ENCODE peak calls at places on chromosomes 11 and 22, in ten cellular contexts. J is cardiac fibroblast; A is right lobe of liver; X is OCI-LY7; U is CD8-positive, alpha-beta T cell; T is coronary artery; Q is fibroblast of mammary gland; M is foreskin fibroblast; Y is stomach; P is cardiac muscle cell. D is an unnamed sample.

GRCh38 chr11:134664863-134665535 is 253.0 kb upstream of the B3GAT1 start:
- DNase-seq in J (no peak), A (no peak), X (no peak), U (no peak), T (peak), Q (no peak), M (no peak), Y (peak), P (no peak), D (no peak)

GRCh38 chr11:72024073-72024749 is 25.5 kb downstream of the IL18BP start:
- DNase-seq in J (no peak), A (no peak), X (no peak), U (no peak), T (no peak), Q (no peak), M (no peak), Y (no peak), P (no peak), D (no peak)

GRCh38 chr22:38707346-38707745 is 1.6 kb downstream of the GTPBP1 start:
- DNase-seq in J (peak), A (no peak), X (no peak), U (no peak), T (no peak), Q (peak), M (no peak), Y (no peak), P (no peak), D (peak)

GRCh38 chr11:8698917-8699441 is 16.4 kb downstream of the RPL27A start:
- DNase-seq in J (no peak), A (no peak), X (no peak), U (no peak), T (no peak), Q (no peak), M (no peak), Y (no peak), P (no peak), D (no peak)

GRCh38 chr22:43546186-43546585 is 134.4 kb downstream of the MPPED1 start:
- DNase-seq in J (no peak), A (no peak), X (no peak), U (no peak), T (no peak), Q (no peak), M (no peak), Y (no peak), P (no peak), D (no peak)

GRCh38 chr11:75342966-75343870 is 8.2 kb downstream of the ARRB1 start:
- DNase-seq in J (no peak), A (peak), X (no peak), U (no peak), T (peak), Q (peak), M (no peak), Y (peak), P (no peak), D (no peak)

GRCh38 chr22:47201186-47201995 is 438.9 kb downstream of the TBC1D22A start:
- DNase-seq in J (no peak), A (peak), X (no peak), U (no peak), T (peak), Q (no peak), M (no peak), Y (peak), P (no peak), D (no peak)

GRCh38 chr11:93608280-93608862 is 53.1 kb upstream of the CEP295 start:
- DNase-seq in J (no peak), A (no peak), X (no peak), U (no peak), T (no peak), Q (no peak), M (no peak), Y (no peak), P (no peak), D (no peak)

GRCh38 chr11:130606781-130607511 is 158.5 kb downstream of the ADAMTS15 start:
- DNase-seq in J (no peak), A (no peak), X (no peak), U (no peak), T (peak), Q (peak), M (peak), Y (no peak), P (no peak), D (no peak)

GRCh38 chr22:40326905-40327735 is 19.2 kb upstream of the ADSL start:
- DNase-seq in J (peak), A (no peak), X (no peak), U (no peak), T (no peak), Q (peak), M (no peak), Y (no peak), P (no peak), D (no peak)

GRCh38 chr22:31286360-31287255 is 5.7 kb downstream of the PIK3IP1 start:
- DNase-seq in J (peak), A (no peak), X (peak), U (peak), T (no peak), Q (no peak), M (no peak), Y (no peak), P (peak), D (no peak)

GRCh38 chr22:38135133-38135706 is 24.7 kb upstream of the BAIAP2L2 start:
- DNase-seq in J (peak), A (no peak), X (no peak), U (no peak), T (no peak), Q (peak), M (peak), Y (no peak), P (no peak), D (peak)

GRCh38 chr22:32204211-32204855 is 540 bp downstream of the RFPL2 start:
- DNase-seq in J (no peak), A (no peak), X (no peak), U (no peak), T (no peak), Q (no peak), M (no peak), Y (no peak), P (peak), D (no peak)

GRCh38 chr11:44607987-44608386 is 42.5 kb downstream of the CD82 start:
- DNase-seq in J (peak), A (no peak), X (no peak), U (no peak), T (no peak), Q (peak), M (no peak), Y (no peak), P (no peak), D (peak)

GRCh38 chr22:21032843-21033688 is 705 bp upstream of the SLC7A4 start:
- DNase-seq in J (no peak), A (no peak), X (no peak), U (no peak), T (no peak), Q (no peak), M (no peak), Y (no peak), P (no peak), D (no peak)

GRCh38 chr11:121586727-121587126 is 134.0 kb upstream of the SORL1-AS1 start:
- DNase-seq in J (no peak), A (no peak), X (no peak), U (no peak), T (no peak), Q (no peak), M (no peak), Y (no peak), P (no peak), D (no peak)

GRCh38 chr22:22552630-22553029 is 6.4 kb downstream of the PRAME start:
- DNase-seq in J (no peak), A (no peak), X (peak), U (no peak), T (no peak), Q (no peak), M (no peak), Y (no peak), P (no peak), D (no peak)

GRCh38 chr11:15104166-15104565 is 10.6 kb upstream of the INSC start:
- DNase-seq in J (peak), A (no peak), X (no peak), U (no peak), T (no peak), Q (peak), M (no peak), Y (no peak), P (no peak), D (no peak)
- TF ChIP-seq CTCF in J (no peak), A (no peak), X (no peak), U (no peak), T (no peak), Q (no peak), M (no peak), Y (no peak), P (no peak), D (no peak)

DNA sequence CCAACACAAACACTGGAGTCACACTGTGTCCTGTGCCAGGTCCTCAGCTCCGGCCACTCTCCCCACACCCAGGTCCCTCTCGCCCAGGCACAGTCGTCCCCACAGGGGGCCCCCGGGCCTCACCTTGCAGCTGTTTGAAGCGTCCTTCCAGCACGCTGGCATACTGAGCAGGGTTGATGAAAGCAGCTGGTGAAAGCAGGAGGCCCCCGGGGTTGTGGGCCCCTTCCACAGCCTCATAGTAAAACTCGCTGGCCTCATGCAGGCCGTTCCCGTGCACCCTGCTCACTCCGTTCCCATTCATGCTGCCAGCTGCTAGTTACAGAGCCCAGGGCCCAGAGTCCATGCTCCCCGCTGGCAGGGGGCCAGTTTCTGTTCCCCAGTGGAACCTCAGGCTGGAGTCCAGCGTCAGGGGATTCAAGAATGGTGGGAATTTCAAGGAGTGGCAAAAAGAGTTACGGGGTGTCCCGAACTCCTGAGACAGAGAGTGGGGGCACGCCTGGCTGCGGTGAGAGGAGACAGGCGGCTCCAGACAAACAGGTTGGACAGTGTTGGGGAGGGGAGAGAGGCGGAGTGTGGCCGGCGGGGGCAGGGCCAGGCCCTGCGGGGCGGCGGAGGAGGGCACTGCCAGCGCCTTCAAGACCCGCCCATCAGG is 10.6 kb downstream of the SPTBN2 start:
- DNase-seq in J (no peak), A (peak), X (no peak), U (no peak), T (no peak), Q (no peak), M (no peak), Y (peak), P (peak), D (no peak)
- H3K4me3 ChIP-seq in J (no peak), A (peak), X (no peak), U (no peak), T (no peak), Q (no peak), M (no peak), Y (peak), P (no peak), D (no peak)

DNA sequence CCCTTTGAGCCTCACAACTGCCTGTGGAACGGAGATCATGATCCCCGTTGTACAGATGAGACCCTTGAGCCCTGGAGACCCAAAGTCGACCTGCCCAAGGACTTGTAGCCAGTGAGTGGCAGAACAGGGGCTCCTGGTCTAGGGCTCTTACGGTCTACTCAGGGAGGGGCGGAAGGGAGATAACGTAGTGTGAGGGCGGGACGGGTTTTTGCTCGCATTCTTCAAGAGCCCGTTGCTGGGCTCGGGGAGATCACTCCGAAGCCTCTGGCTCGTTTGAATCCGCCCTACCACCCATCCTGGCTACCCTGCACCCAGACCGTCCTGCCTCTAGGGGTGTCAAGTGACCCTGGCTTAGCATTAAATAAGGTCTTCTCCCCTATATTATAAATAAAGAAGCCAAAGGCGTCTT is 637 bp downstream of the CRY2 start:
- DNase-seq in J (peak), A (peak), X (peak), U (peak), T (no peak), Q (peak), M (peak), Y (peak), P (peak), D (no peak)
- TF ChIP-seq CTCF in J (peak), A (no peak), X (peak), U (no peak), T (no peak), Q (peak), M (no peak), Y (no peak), P (peak), D (peak)

DNA sequence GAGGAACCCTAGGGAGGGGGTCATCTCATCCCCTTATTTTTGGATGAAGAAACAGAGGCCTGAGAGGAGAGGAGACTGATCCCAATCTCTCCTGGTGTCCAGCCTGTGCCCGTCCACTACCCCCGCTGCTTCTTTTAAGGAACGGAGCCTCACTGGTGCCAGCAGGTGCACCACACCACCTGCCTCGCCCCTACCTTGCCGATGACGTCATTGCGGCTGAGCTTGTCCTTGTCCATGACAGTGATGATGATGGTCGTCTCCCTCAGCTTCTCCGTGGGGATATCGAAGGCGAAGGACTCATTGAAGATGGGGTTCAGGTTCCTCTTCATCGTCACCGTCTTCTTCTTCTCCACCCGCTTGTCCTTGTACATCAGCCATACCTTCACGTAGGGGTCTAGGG is 14.3 kb downstream of the LRRC10B start:
- DNase-seq in J (no peak), A (no peak), X (no peak), U (no peak), T (no peak), Q (no peak), M (no peak), Y (no peak), P (no peak), D (no peak)
- H3K4me3 ChIP-seq in J (no peak), A (no peak), X (no peak), U (no peak), T (no peak), Q (no peak), M (no peak), Y (no peak), P (no peak), D (no peak)

DNA sequence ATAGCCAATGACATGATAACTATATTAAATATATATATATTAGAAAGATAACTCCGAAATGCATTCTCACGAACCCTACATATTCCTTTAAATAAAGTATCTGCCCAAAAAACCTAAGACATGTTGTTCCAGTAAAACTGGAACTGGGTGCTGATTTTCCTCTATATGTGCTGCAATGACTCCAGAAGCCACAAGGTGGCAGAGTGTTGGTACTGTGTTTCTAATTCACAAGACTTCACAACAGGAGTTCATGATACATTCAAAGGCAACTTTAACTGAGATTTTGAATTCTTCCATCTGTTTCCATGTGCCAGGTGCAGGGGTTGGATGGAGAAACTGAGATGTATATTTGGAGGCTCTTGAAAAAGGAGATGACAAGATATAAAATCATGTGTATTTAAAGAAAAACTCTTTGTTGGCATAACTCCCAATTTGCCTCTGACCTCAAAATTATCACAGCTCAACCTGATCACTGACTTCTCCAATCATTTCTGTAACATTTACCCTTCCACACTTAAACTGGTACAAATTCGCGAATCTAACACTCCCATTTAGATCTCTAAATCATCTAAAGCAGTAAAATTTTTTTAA is 1098.6 kb upstream of the CCDC90B start:
- DNase-seq in J (peak), A (no peak), X (peak), U (peak), T (no peak), Q (peak), M (peak), Y (peak), P (peak), D (peak)
- TF ChIP-seq CTCF in J (peak), A (peak), X (peak), U (peak), T (peak), Q (peak), M (peak), Y (peak), P (peak), D (peak)

GRCh38 chr11:27697679-27698275 is 2.5 kb downstream of the BDNF start:
- DNase-seq in J (peak), A (no peak), X (no peak), U (no peak), T (no peak), Q (no peak), M (no peak), Y (no peak), P (no peak), D (no peak)

GRCh38 chr11:27696961-27697360 is 3.3 kb downstream of the BDNF start:
- DNase-seq in J (peak), A (no peak), X (no peak), U (no peak), T (no peak), Q (no peak), M (no peak), Y (no peak), P (no peak), D (no peak)

GRCh38 chr11:27696112-27696511 is 4.1 kb downstream of the BDNF start:
- DNase-seq in J (peak), A (no peak), X (no peak), U (no peak), T (no peak), Q (no peak), M (no peak), Y (no peak), P (no peak), D (no peak)

GRCh38 chr11:27693398-27693797 is 6.9 kb downstream of the BDNF start:
- DNase-seq in J (peak), A (no peak), X (no peak), U (no peak), T (no peak), Q (no peak), M (no peak), Y (no peak), P (no peak), D (no peak)

DNA sequence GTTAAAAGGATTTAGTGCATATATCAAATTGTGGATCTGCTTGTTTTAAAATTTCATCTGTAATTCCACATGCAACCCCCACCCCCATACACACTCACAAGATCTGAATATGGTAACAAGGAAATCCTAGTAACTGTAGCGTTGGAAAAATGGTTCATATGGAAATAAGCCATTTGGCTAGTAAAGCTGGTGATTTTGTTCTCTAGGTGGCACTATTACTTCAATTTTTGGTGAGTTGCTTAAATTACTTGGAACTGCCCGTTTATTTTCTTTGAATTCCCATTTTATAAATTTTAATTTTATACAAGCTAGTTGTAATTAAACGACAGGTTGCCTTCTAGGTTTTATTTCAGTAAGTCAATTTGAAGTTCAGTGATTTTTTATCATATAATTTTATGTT is 5.3 kb downstream of the BDNF start:
- DNase-seq in J (peak), A (no peak), X (peak), U (no peak), T (no peak), Q (peak), M (no peak), Y (no peak), P (no peak), D (no peak)
- H3K4me3 ChIP-seq in J (no peak), A (no peak), X (no peak), U (no peak), T (no peak), Q (no peak), M (no peak), Y (no peak), P (no peak), D (no peak)

GRCh38 chr11:119307219-119307618 is 9.7 kb downstream of the MCAM start:
- DNase-seq in J (no peak), A (no peak), X (no peak), U (no peak), T (no peak), Q (no peak), M (no peak), Y (no peak), P (no peak), D (no peak)
- TF ChIP-seq CTCF in J (no peak), A (no peak), X (peak), U (no peak), T (no peak), Q (no peak), M (peak), Y (no peak), P (peak), D (peak)

DNA sequence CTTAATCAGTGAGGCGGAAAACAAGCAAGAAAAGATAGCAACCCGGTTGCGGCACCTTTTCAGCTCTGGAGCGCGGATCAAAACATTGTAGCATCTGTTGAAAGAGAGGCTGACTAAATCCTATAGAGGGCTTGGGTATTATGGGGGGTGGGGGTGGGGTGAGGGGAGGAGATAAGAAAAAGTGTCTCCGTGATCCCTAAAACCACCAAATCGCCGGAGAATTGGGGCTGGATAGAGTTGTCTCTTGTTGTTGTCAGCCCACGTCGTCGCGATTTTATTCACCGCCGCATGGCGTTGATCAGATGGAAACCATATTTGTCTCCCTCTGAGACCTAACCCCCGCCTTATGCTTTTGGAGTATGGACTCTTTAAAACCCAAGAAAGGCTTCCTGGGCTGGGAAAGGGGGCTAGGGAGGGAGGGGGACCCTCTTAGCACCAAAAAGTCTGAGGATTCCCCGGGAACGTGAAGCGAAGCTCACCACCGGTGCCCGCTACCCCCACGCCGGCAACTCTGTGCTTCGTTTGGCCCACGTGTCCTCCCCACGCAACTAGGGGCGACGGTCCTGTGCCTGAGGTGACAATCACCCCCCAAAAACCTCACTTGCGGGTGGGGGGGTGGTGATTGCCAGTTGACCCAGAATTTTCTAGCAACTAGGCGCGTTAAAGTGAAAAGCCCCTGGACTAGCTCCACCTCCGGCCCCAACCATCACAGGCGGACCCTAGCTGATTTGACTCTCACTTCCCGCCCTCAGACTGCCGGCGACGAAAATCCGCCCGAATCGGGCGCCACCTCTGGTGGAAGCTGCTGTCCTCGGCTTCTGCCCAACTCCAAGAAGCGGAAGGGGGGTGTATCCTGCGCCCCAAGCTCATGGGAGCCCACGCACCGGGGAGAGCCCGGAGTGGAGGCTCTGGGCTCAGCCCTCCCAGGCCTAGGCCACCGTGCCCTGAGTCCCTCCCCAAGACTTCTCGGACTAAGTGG is 12.8 kb downstream of the PAX6 start:
- DNase-seq in J (no peak), A (no peak), X (no peak), U (no peak), T (no peak), Q (no peak), M (no peak), Y (no peak), P (no peak), D (no peak)
- H3K4me3 ChIP-seq in J (no peak), A (no peak), X (no peak), U (no peak), T (peak), Q (no peak), M (no peak), Y (no peak), P (no peak), D (no peak)

GRCh38 chr11:86802601-86803051 is 2.3 kb downstream of the PRSS23 start:
- DNase-seq in J (peak), A (no peak), X (peak), U (no peak), T (no peak), Q (peak), M (peak), Y (no peak), P (peak), D (no peak)
- TF ChIP-seq CTCF in J (peak), A (peak), X (peak), U (no peak), T (peak), Q (peak), M (peak), Y (peak), P (peak), D (peak)